ENCODE peak calls at places on chromosomes 7 and 10, in seven cellular contexts. M, I, H, S, J, E and C are unnamed samples.

GRCh38 chr7:44286182-44286617 is 39.2 kb downstream of the CAMK2B start:
- DNase-seq in M (peak; percentile 52), I (no peak), H (no peak), S (no peak), J (no peak), E (no peak), C (no peak)

GRCh38 chr7:24910551-24911212 is 69.3 kb downstream of the OSBPL3 start:
- DNase-seq in M (no peak), I (no peak), H (no peak), S (no peak), J (no peak), E (no peak), C (no peak)

GRCh38 chr7:130486963-130487324 is 4.9 kb upstream of the MEST start:
- DNase-seq in M (no peak), I (no peak), H (peak; percentile 51), S (no peak), J (no peak), E (no peak), C (no peak)

GRCh38 chr7:1853619-1854520 is 183.8 kb downstream of the ELFN1 start:
- DNase-seq in M (no peak), I (no peak), H (no peak), S (no peak), J (no peak), E (no peak), C (no peak)

GRCh38 chr10:119849031-119849789 is 23.4 kb downstream of the MCMBP start:
- DNase-seq in M (no peak), I (no peak), H (no peak), S (no peak), J (no peak), E (no peak), C (no peak)

GRCh38 chr10:132187421-132188138 is 832 bp downstream of the DPYSL4 start:
- DNase-seq in M (peak; percentile 53), I (no peak), H (peak; percentile 12), S (no peak), J (no peak), E (no peak), C (no peak)

GRCh38 chr7:41693150-41693997 is 9.5 kb downstream of the INHBA start:
- DNase-seq in M (no peak), I (no peak), H (no peak), S (no peak), J (no peak), E (no peak), C (no peak)

GRCh38 chr10:62911210-62911963 is 95.2 kb upstream of the EGR2 start:
- DNase-seq in M (peak; percentile 77), I (no peak), H (no peak), S (no peak), J (no peak), E (no peak), C (no peak)

GRCh38 chr10:121418126-121418777 is 180.0 kb downstream of the FGFR2 start:
- DNase-seq in M (no peak), I (peak; percentile 52), H (no peak), S (no peak), J (no peak), E (no peak), C (no peak)

GRCh38 chr10:17527530-17528146 is 73.2 kb upstream of the ST8SIA6 start:
- DNase-seq in M (peak; percentile 27), I (no peak), H (peak; percentile 87), S (no peak), J (no peak), E (peak; percentile 21), C (no peak)

GRCh38 chr10:48951707-48952106 is 12.1 kb upstream of the LRRC18 start:
- DNase-seq in M (no peak), I (no peak), H (no peak), S (no peak), J (no peak), E (no peak), C (no peak)

GRCh38 chr10:51010977-51011376 is 63.3 kb upstream of the PRKG1 start:
- DNase-seq in M (peak; percentile 71), I (peak; percentile 31), H (peak; percentile 46), S (peak; percentile 27), J (peak; percentile 8), E (no peak), C (no peak)

GRCh38 chr10:95290446-95290800 is 380 bp downstream of the PDLIM1 start:
- DNase-seq in M (peak; percentile 41), I (no peak), H (no peak), S (no peak), J (no peak), E (no peak), C (no peak)

GRCh38 chr7:122764902-122765301 is 62.2 kb upstream of the RNF148 start:
- DNase-seq in M (no peak), I (no peak), H (no peak), S (no peak), J (no peak), E (no peak), C (no peak)

GRCh38 chr7:95971716-95972115 is 199.4 kb downstream of the DYNC1I1 start:
- DNase-seq in M (no peak), I (no peak), H (no peak), S (no peak), J (no peak), E (no peak), C (no peak)

GRCh38 chr7:29921404-29922010 is 68.1 kb downstream of the SCRN1 start:
- DNase-seq in M (peak; percentile 86), I (peak; percentile 46), H (peak; percentile 76), S (peak; percentile 52), J (peak; percentile 11), E (peak; percentile 21), C (peak; percentile 52)

GRCh38 chr7:55006499-55006898 is 12.3 kb upstream of the EGFR start:
- DNase-seq in M (peak; percentile 44), I (no peak), H (no peak), S (no peak), J (no peak), E (no peak), C (no peak)

GRCh38 chr10:58081353-58081752 is 186.3 kb downstream of the IPMK start:
- DNase-seq in M (no peak), I (no peak), H (no peak), S (no peak), J (no peak), E (no peak), C (no peak)

GRCh38 chr10:35421553-35422178 is 85.4 kb downstream of the CCNY start:
- DNase-seq in M (no peak), I (peak; percentile 35), H (peak; percentile 92), S (peak; percentile 54), J (no peak), E (no peak), C (no peak)

GRCh38 chr7:99791667-99792356 is 7.8 kb upstream of the CYP3A4 start:
- DNase-seq in M (no peak), I (no peak), H (no peak), S (no peak), J (no peak), E (no peak), C (no peak)

GRCh38 chr10:44464503-44464902 is 79.6 kb upstream of the CXCL12 start:
- DNase-seq in M (no peak), I (no peak), H (no peak), S (no peak), J (no peak), E (no peak), C (no peak)

GRCh38 chr10:77965294-77965693 is 38.7 kb upstream of the DLG5 start:
- DNase-seq in M (no peak), I (no peak), H (no peak), S (no peak), J (no peak), E (no peak), C (no peak)

DNA sequence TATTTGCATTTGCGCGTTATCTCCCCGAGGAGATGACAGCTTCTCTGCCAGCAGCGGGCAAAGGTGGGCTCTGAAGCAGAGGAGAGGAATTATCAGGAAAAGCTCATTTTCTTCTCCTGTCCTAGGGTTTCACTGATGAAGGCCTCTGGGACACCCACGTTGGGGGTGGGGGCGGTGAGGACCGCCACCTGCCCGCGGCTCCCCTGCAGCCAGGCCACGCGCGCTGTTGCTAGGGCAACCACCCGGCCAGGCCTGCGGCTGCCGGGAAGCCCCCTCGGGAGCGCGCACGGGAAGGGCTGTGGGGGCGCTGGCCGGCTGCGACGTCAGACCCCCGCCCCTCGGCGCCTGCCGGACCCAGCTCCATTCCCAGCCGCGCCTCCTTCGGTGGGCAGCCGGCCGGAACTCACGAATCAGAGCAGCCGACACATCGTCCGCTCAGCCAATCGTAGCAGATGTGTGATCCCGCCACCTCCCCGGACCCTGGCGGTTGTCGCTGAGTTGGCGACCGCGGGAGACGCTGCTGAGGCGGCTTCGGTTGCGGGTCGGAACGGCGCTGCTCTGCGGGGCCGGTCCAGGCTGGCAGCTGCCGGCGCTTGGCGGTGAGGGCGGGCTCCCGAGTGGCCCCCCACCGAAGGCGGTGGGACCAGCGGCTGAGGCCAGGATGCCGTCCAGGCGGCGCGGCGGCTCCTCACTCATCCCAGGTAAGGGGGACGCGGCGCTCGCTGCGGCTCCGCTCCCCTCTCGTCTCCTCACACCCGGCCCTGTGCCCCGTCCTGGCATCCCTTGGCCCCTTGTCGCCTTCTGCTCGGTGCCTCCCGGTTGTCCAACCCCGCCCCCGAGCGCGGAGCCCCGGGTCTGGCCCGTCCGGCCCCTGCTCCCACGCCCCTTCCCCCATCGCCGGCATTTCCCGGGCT is at the start of gene TPST1:
- DNase-seq in M (peak; percentile 96), I (peak; percentile 78), H (peak; percentile 97), S (peak; percentile 89), J (peak; percentile 73), E (peak; percentile 88), C (no peak)
- TF ChIP-seq POLR2AphosphoS5 in M (peak; percentile 96), I (peak; percentile 98), H (peak; percentile 92), S (peak; percentile 87), J (peak; percentile 72), E (peak; percentile 97), C (peak; percentile 79)

GRCh38 chr10:133231244-133231945 is 1.4 kb downstream of the UTF1 start:
- DNase-seq in M (no peak), I (no peak), H (no peak), S (no peak), J (no peak), E (no peak), C (no peak)

GRCh38 chr10:133229265-133230022 is 573 bp upstream of the UTF1 start:
- DNase-seq in M (peak; percentile 73), I (no peak), H (no peak), S (no peak), J (no peak), E (no peak), C (no peak)

GRCh38 chr10:133230023-133230319 is at the start of gene UTF1:
- DNase-seq in M (peak; percentile 71), I (no peak), H (no peak), S (no peak), J (no peak), E (no peak), C (no peak)

GRCh38 chr10:133231946-133232574 is 2.0 kb downstream of the UTF1 start:
- DNase-seq in M (peak; percentile 71), I (no peak), H (no peak), S (no peak), J (no peak), E (peak; percentile 53), C (no peak)

GRCh38 chr10:133230387-133231195 is 574 bp downstream of the UTF1 start:
- DNase-seq in M (peak; percentile 74), I (no peak), H (no peak), S (no peak), J (no peak), E (no peak), C (no peak)
- TF ChIP-seq EZH2 in M (peak; percentile 43), I (no peak), H (peak; percentile 29), S (no peak), J (no peak), E (peak; percentile 46), C (no peak)

GRCh38 chr10:4704034-4704545 is 121.9 kb upstream of the AKR1E2 start:
- DNase-seq in M (no peak), I (peak; percentile 80), H (peak; percentile 98), S (no peak), J (no peak), E (no peak), C (no peak)
- TF ChIP-seq POLR2AphosphoS5 in M (no peak), I (peak; percentile 48), H (peak; percentile 78), S (no peak), J (no peak), E (no peak), C (no peak)

GRCh38 chr10:66931340-66931948 is 5.6 kb downstream of the LRRTM3 start:
- DNase-seq in M (peak; percentile 73), I (peak; percentile 55), H (peak; percentile 53), S (peak; percentile 43), J (peak; percentile 8), E (no peak), C (peak; percentile 22)
- TF ChIP-seq EZH2 in M (no peak), I (no peak), H (no peak), S (no peak), J (no peak), E (no peak), C (no peak)